ENCODE peak calls at places on chromosomes 7 and 10, in five cellular contexts. M, J, S, H and A are unnamed samples.

GRCh38 chr10:17026686-17027485 is 102.7 kb downstream of the CUBN start:
- DNase-seq in S (peak; percentile 61), M (no peak), H (peak; percentile 14), J (no peak), A (no peak)

GRCh38 chr10:49664842-49665355 is 14.6 kb upstream of the C10orf53 start:
- DNase-seq in S (no peak), M (no peak), H (no peak), J (no peak), A (peak; percentile 24)

GRCh38 chr7:140688341-140688740 is 8.2 kb upstream of the NDUFB2 start:
- DNase-seq in S (no peak), J (no peak), H (no peak), M (no peak), A (no peak)

GRCh38 chr7:44072364-44073231 is 7.2 kb upstream of the PGAM2 start:
- DNase-seq in H (peak; percentile 91), S (no peak), M (peak; percentile 71), J (peak; percentile 74), A (peak; percentile 72)

GRCh38 chr10:5443429-5443828 is 31.1 kb downstream of the NET1 start:
- DNase-seq in M (no peak), H (no peak), J (no peak), S (peak; percentile 75), A (no peak)

GRCh38 chr10:29377333-29377961 is 88.6 kb downstream of the LYZL1 start:
- DNase-seq in J (peak; percentile 29), M (no peak), H (peak; percentile 53), S (no peak), A (no peak)

GRCh38 chr7:13725591-13725990 is 263.9 kb downstream of the ETV1 start:
- DNase-seq in S (no peak), J (no peak), H (no peak), M (no peak), A (no peak)

GRCh38 chr7:97844036-97844435 is 28.2 kb downstream of the ASNS start:
- DNase-seq in J (no peak), H (peak; percentile 13), M (no peak), S (no peak), A (no peak)

GRCh38 chr7:55030314-55030713 is 11.5 kb downstream of the EGFR start:
- DNase-seq in H (no peak), J (no peak), M (no peak), S (no peak), A (no peak)

GRCh38 chr7:66741-67140 is 125.6 kb upstream of the FAM20C start:
- DNase-seq in H (no peak), J (no peak), M (no peak), S (no peak), A (no peak)

GRCh38 chr7:12431886-12432285 is 28.2 kb upstream of the VWDE start:
- DNase-seq in J (peak; percentile 45), S (no peak), M (no peak), H (no peak), A (no peak)

GRCh38 chr7:139452948-139453672 is 30.4 kb downstream of the KLRG2 start:
- DNase-seq in H (no peak), M (no peak), S (no peak), J (no peak), A (no peak)
- TF ChIP-seq CTCF in H (no peak), M (no peak), S (no peak), J (peak; percentile 18), A (no peak)

DNA sequence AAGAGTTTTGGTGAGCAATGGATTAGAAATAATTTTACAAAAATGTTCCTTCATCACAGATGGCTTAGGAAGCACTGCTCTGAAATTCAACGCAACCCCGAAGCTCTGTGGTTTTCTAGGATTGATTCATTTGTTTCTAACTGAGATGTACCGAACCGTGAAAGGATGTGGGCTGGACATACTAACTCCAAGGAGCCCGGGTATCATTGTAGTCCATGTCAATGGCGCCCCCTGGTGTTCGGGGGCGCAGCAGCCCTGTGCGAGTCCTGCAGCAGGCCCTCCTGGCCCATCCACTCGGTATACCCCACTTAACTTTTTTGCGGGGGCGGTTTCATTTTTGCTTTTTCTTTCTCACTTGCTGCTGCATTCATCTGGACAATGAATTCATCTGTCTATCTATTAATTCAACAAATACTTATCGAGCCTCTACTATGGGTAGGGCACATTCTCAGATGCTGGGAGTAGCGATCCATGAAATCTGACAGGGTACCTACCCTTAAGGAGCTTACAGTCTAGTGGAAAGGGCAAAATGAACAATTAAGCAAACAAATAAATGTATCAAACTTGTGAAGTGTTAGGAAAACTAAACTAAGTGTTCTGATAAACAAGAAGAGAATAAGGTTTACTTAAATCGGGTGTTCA is 25.2 kb upstream of the ITPRID1 start:
- DNase-seq in H (peak; percentile 69), S (peak; percentile 73), J (peak; percentile 84), M (peak; percentile 56), A (no peak)
- TF ChIP-seq CTCF in H (peak; percentile 73), S (peak; percentile 94), J (peak; percentile 80), M (peak; percentile 56), A (peak; percentile 60)

DNA sequence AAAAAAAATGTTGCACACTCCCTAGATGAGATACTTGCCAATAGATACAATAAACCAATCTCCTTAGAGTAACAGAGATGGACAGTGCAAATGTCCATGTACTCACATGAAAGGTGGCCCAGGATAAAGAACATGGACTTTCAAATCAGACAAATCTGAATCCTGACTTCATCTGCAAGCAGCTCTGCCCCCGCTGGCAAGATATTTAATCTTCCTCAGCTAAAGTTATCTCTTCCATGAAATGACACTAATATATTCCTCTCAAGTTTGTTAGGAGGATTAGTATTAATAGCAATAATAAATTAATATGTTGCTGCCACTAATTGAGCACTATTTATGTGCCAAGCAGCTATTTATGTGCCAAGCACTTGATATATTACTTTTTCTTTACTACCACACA is 148.6 kb upstream of the YAE1 start:
- DNase-seq in M (no peak), J (no peak), S (no peak), H (no peak), A (no peak)
- TF ChIP-seq CTCF in M (no peak), J (no peak), S (no peak), H (peak; percentile 6), A (no peak)

DNA sequence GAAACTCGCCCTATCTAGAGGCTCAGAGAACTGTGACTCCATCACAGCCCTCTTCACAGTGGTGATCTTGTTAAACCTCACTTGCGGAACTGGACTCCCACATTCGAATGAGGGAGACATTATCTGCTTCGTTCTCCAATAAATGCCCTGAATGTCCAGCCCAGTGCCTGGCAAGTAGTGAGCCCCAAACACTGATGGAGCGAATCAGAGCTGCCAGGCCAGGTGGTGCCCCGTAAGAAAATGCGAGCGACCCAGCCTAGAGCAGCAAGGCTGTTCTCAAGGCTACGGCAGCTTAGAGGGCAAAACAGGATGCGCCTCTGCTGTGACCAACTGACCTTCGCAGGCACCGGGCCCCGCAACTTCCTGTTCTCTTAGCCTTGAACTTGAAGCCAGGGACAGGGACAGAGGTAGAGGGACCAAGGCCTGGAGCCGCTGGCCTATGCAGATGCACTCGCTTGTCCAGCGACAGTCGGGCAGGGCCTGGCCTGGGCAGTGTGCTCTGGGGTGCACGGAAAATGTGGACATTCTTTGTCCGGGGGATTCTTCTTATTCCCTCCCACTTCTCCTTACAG is 217.6 kb downstream of the TCERG1L start:
- DNase-seq in H (no peak), J (no peak), S (no peak), M (no peak), A (no peak)
- TF ChIP-seq CTCF in H (no peak), J (no peak), S (no peak), M (no peak), A (no peak)

DNA sequence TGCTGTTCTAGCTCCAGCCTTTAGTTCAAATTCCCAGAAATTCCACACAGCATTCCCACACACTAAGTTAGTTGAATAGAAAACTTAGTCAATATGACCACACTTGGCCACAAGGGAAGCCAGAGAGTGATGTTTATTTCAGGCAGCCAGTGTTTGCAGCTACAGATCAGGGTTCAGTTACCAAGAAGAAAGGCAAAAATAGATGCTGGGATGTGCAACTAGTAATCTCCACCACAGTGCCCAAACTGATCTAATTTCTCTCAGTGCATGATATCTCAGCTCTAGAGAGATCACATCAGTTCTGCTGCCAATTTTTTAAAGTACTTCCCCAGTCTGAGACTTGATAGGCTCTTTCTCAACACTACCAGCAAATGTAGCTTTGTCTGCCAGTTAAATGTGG is 17.6 kb downstream of the SLF2 start:
- DNase-seq in M (no peak), J (no peak), S (no peak), H (no peak), A (no peak)
- TF ChIP-seq CTCF in M (no peak), J (peak; percentile 9), S (no peak), H (no peak), A (no peak)

GRCh38 chr10:121188005-121188404 is 336.8 kb downstream of the WDR11 start:
- DNase-seq in H (no peak), S (no peak), M (peak; percentile 28), J (peak; percentile 52), A (no peak)
- TF ChIP-seq CTCF in H (no peak), S (no peak), M (no peak), J (peak; percentile 24), A (no peak)

DNA sequence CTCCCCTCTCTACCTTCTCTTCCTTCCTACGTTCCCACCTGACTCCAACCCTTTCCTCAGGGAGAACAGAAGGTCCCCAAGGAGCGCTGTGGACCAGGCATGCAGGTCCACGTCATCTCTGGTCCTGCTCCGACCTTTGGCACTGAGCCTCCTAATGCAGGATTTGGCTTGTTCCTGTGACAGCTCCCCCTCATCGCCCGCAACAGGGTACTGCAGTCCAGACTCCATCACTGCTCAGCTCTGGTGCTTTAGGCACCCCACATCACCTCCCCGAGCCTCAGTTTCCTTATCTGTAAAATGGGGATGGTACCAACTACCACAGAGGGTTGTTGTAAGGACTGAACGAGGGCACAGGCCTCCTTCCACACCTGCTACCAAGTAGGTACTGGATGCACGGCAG is 54.6 kb downstream of the FHIP2A start:
- DNase-seq in M (no peak), S (no peak), J (no peak), H (no peak), A (no peak)
- TF ChIP-seq CTCF in M (no peak), S (no peak), J (no peak), H (no peak), A (no peak)

GRCh38 chr10:124520553-124521428 is 59.2 kb downstream of the LHPP start:
- DNase-seq in H (no peak), S (no peak), J (peak; percentile 31), M (no peak), A (no peak)
- TF ChIP-seq CTCF in H (no peak), S (no peak), J (peak; percentile 27), M (no peak), A (no peak)